ENCODE peak calls at places on chromosomes 5 and 9, in eight cellular contexts. One of them, this sample, is unnamed.

GRCh38 chr5:10564838-10565784 is 1.2 kb downstream of the ANKRD33B start:
- DNase-seq in stimulated activated CD4-positive, alpha-beta T cell treated with anti-CD3 and anti-CD28 coated beads, Interleukin-15, amount 100 ng/mL, for 24 hours: peak
- DNase-seq in AML-193: peak
- DNase-seq in ELR: peak
- DNase-seq in choroid plexus epithelial cell: no peak
- DNase-seq in transverse colon: no peak
- DNase-seq in NCI-H1105: no peak
- DNase-seq in activated CD4-positive, alpha-beta T cell treated with anti-CD3 and anti-CD28 coated beads, Interleukin-2, amount 50 U/mL, for 4 hours: no peak
- DNase-seq in this sample: no peak

GRCh38 chr9:108869092-108869725 is 7.1 kb downstream of the ACTL7A start:
- DNase-seq in stimulated activated CD4-positive, alpha-beta T cell treated with anti-CD3 and anti-CD28 coated beads, Interleukin-15, amount 100 ng/mL, for 24 hours: no peak
- DNase-seq in AML-193: no peak
- DNase-seq in ELR: peak
- DNase-seq in choroid plexus epithelial cell: peak
- DNase-seq in transverse colon: no peak
- DNase-seq in NCI-H1105: no peak
- DNase-seq in activated CD4-positive, alpha-beta T cell treated with anti-CD3 and anti-CD28 coated beads, Interleukin-2, amount 50 U/mL, for 4 hours: no peak
- DNase-seq in this sample: no peak

GRCh38 chr5:35003018-35003957 is 44.5 kb downstream of the AGXT2 start:
- DNase-seq in stimulated activated CD4-positive, alpha-beta T cell treated with anti-CD3 and anti-CD28 coated beads, Interleukin-15, amount 100 ng/mL, for 24 hours: peak
- DNase-seq in AML-193: peak
- DNase-seq in ELR: peak
- DNase-seq in choroid plexus epithelial cell: peak
- DNase-seq in transverse colon: peak
- DNase-seq in NCI-H1105: peak
- DNase-seq in activated CD4-positive, alpha-beta T cell treated with anti-CD3 and anti-CD28 coated beads, Interleukin-2, amount 50 U/mL, for 4 hours: peak
- DNase-seq in this sample: peak

GRCh38 chr9:98555851-98556465 is 152.8 kb downstream of the GABBR2 start:
- DNase-seq in stimulated activated CD4-positive, alpha-beta T cell treated with anti-CD3 and anti-CD28 coated beads, Interleukin-15, amount 100 ng/mL, for 24 hours: no peak
- DNase-seq in AML-193: no peak
- DNase-seq in ELR: no peak
- DNase-seq in choroid plexus epithelial cell: no peak
- DNase-seq in transverse colon: no peak
- DNase-seq in NCI-H1105: no peak
- DNase-seq in activated CD4-positive, alpha-beta T cell treated with anti-CD3 and anti-CD28 coated beads, Interleukin-2, amount 50 U/mL, for 4 hours: no peak
- DNase-seq in this sample: no peak

GRCh38 chr9:134811673-134812668 is 68.6 kb upstream of the FCN2 start:
- DNase-seq in stimulated activated CD4-positive, alpha-beta T cell treated with anti-CD3 and anti-CD28 coated beads, Interleukin-15, amount 100 ng/mL, for 24 hours: no peak
- DNase-seq in AML-193: no peak
- DNase-seq in ELR: peak
- DNase-seq in choroid plexus epithelial cell: peak
- DNase-seq in transverse colon: no peak
- DNase-seq in NCI-H1105: no peak
- DNase-seq in activated CD4-positive, alpha-beta T cell treated with anti-CD3 and anti-CD28 coated beads, Interleukin-2, amount 50 U/mL, for 4 hours: no peak
- DNase-seq in this sample: no peak

GRCh38 chr5:58773744-58774441 is 191.0 kb downstream of the RAB3C start:
- DNase-seq in stimulated activated CD4-positive, alpha-beta T cell treated with anti-CD3 and anti-CD28 coated beads, Interleukin-15, amount 100 ng/mL, for 24 hours: no peak
- DNase-seq in AML-193: no peak
- DNase-seq in ELR: no peak
- DNase-seq in choroid plexus epithelial cell: no peak
- DNase-seq in transverse colon: no peak
- DNase-seq in NCI-H1105: peak
- DNase-seq in activated CD4-positive, alpha-beta T cell treated with anti-CD3 and anti-CD28 coated beads, Interleukin-2, amount 50 U/mL, for 4 hours: no peak
- DNase-seq in this sample: no peak

GRCh38 chr5:114407783-114408182 is 45.9 kb downstream of the KCNN2 start:
- DNase-seq in stimulated activated CD4-positive, alpha-beta T cell treated with anti-CD3 and anti-CD28 coated beads, Interleukin-15, amount 100 ng/mL, for 24 hours: no peak
- DNase-seq in AML-193: peak
- DNase-seq in ELR: no peak
- DNase-seq in choroid plexus epithelial cell: no peak
- DNase-seq in transverse colon: no peak
- DNase-seq in NCI-H1105: no peak
- DNase-seq in activated CD4-positive, alpha-beta T cell treated with anti-CD3 and anti-CD28 coated beads, Interleukin-2, amount 50 U/mL, for 4 hours: no peak
- DNase-seq in this sample: no peak

GRCh38 chr9:77820293-77820954 is 172.3 kb upstream of the GNA14 start:
- DNase-seq in stimulated activated CD4-positive, alpha-beta T cell treated with anti-CD3 and anti-CD28 coated beads, Interleukin-15, amount 100 ng/mL, for 24 hours: no peak
- DNase-seq in AML-193: no peak
- DNase-seq in ELR: peak
- DNase-seq in choroid plexus epithelial cell: peak
- DNase-seq in transverse colon: no peak
- DNase-seq in NCI-H1105: no peak
- DNase-seq in activated CD4-positive, alpha-beta T cell treated with anti-CD3 and anti-CD28 coated beads, Interleukin-2, amount 50 U/mL, for 4 hours: no peak
- DNase-seq in this sample: no peak

GRCh38 chr9:98521141-98521540 is 187.6 kb downstream of the GABBR2 start:
- DNase-seq in stimulated activated CD4-positive, alpha-beta T cell treated with anti-CD3 and anti-CD28 coated beads, Interleukin-15, amount 100 ng/mL, for 24 hours: no peak
- DNase-seq in AML-193: no peak
- DNase-seq in ELR: peak
- DNase-seq in choroid plexus epithelial cell: peak
- DNase-seq in transverse colon: no peak
- DNase-seq in NCI-H1105: no peak
- DNase-seq in activated CD4-positive, alpha-beta T cell treated with anti-CD3 and anti-CD28 coated beads, Interleukin-2, amount 50 U/mL, for 4 hours: no peak
- DNase-seq in this sample: no peak

GRCh38 chr5:148808864-148809642 is 17.4 kb upstream of the ADRB2 start:
- DNase-seq in stimulated activated CD4-positive, alpha-beta T cell treated with anti-CD3 and anti-CD28 coated beads, Interleukin-15, amount 100 ng/mL, for 24 hours: peak
- DNase-seq in AML-193: peak
- DNase-seq in ELR: no peak
- DNase-seq in choroid plexus epithelial cell: no peak
- DNase-seq in transverse colon: peak
- DNase-seq in NCI-H1105: no peak
- DNase-seq in activated CD4-positive, alpha-beta T cell treated with anti-CD3 and anti-CD28 coated beads, Interleukin-2, amount 50 U/mL, for 4 hours: no peak
- DNase-seq in this sample: peak

GRCh38 chr9:74742176-74742575 is 145.5 kb downstream of the TRPM6 start:
- DNase-seq in stimulated activated CD4-positive, alpha-beta T cell treated with anti-CD3 and anti-CD28 coated beads, Interleukin-15, amount 100 ng/mL, for 24 hours: no peak
- DNase-seq in AML-193: no peak
- DNase-seq in ELR: no peak
- DNase-seq in choroid plexus epithelial cell: no peak
- DNase-seq in transverse colon: no peak
- DNase-seq in NCI-H1105: peak
- DNase-seq in activated CD4-positive, alpha-beta T cell treated with anti-CD3 and anti-CD28 coated beads, Interleukin-2, amount 50 U/mL, for 4 hours: no peak
- DNase-seq in this sample: no peak

GRCh38 chr5:145825751-145826180 is 9.4 kb downstream of the PRELID2 start:
- DNase-seq in stimulated activated CD4-positive, alpha-beta T cell treated with anti-CD3 and anti-CD28 coated beads, Interleukin-15, amount 100 ng/mL, for 24 hours: no peak
- DNase-seq in AML-193: peak
- DNase-seq in ELR: peak
- DNase-seq in choroid plexus epithelial cell: peak
- DNase-seq in transverse colon: no peak
- DNase-seq in NCI-H1105: peak
- DNase-seq in activated CD4-positive, alpha-beta T cell treated with anti-CD3 and anti-CD28 coated beads, Interleukin-2, amount 50 U/mL, for 4 hours: no peak
- DNase-seq in this sample: peak

GRCh38 chr9:89134709-89135108 is 43.9 kb downstream of the SHC3 start:
- DNase-seq in stimulated activated CD4-positive, alpha-beta T cell treated with anti-CD3 and anti-CD28 coated beads, Interleukin-15, amount 100 ng/mL, for 24 hours: no peak
- DNase-seq in AML-193: no peak
- DNase-seq in ELR: no peak
- DNase-seq in choroid plexus epithelial cell: no peak
- DNase-seq in transverse colon: no peak
- DNase-seq in NCI-H1105: no peak
- DNase-seq in activated CD4-positive, alpha-beta T cell treated with anti-CD3 and anti-CD28 coated beads, Interleukin-2, amount 50 U/mL, for 4 hours: no peak
- DNase-seq in this sample: no peak

GRCh38 chr5:59038169-59039002 is 455.5 kb downstream of the RAB3C start:
- DNase-seq in stimulated activated CD4-positive, alpha-beta T cell treated with anti-CD3 and anti-CD28 coated beads, Interleukin-15, amount 100 ng/mL, for 24 hours: no peak
- DNase-seq in AML-193: peak
- DNase-seq in ELR: peak
- DNase-seq in choroid plexus epithelial cell: peak
- DNase-seq in transverse colon: no peak
- DNase-seq in NCI-H1105: no peak
- DNase-seq in activated CD4-positive, alpha-beta T cell treated with anti-CD3 and anti-CD28 coated beads, Interleukin-2, amount 50 U/mL, for 4 hours: no peak
- DNase-seq in this sample: peak

GRCh38 chr5:135219868-135220267 is 179.2 kb downstream of the MACROH2A1 start:
- DNase-seq in stimulated activated CD4-positive, alpha-beta T cell treated with anti-CD3 and anti-CD28 coated beads, Interleukin-15, amount 100 ng/mL, for 24 hours: no peak
- DNase-seq in AML-193: no peak
- DNase-seq in ELR: no peak
- DNase-seq in choroid plexus epithelial cell: no peak
- DNase-seq in transverse colon: no peak
- DNase-seq in NCI-H1105: no peak
- DNase-seq in activated CD4-positive, alpha-beta T cell treated with anti-CD3 and anti-CD28 coated beads, Interleukin-2, amount 50 U/mL, for 4 hours: no peak
- DNase-seq in this sample: no peak